ENCODE peak calls at places on chromosomes 6 and 20, in four cellular contexts. Q, H, W and A are unnamed samples.

GRCh38 chr6:69936674-69937363 is 70.5 kb downstream of the COL19A1 start:
- DNase-seq in Q (no peak), H (no peak), W (no peak), A (no peak)

GRCh38 chr6:169800668-169801395 is 49.4 kb downstream of the ERMARD start:
- DNase-seq in Q (peak), H (no peak), W (peak), A (peak)

GRCh38 chr20:2698912-2699311 is 6.3 kb downstream of the EBF4 start:
- DNase-seq in Q (no peak), H (no peak), W (no peak), A (peak)

GRCh38 chr6:107820571-107821261 is 3.4 kb downstream of the SCML4 start:
- DNase-seq in Q (no peak), H (no peak), W (no peak), A (no peak)

GRCh38 chr6:16121339-16121738 is 7.5 kb upstream of the MYLIP start:
- DNase-seq in Q (no peak), H (no peak), W (no peak), A (no peak)

GRCh38 chr6:108565893-108566292 is 5.2 kb downstream of the FOXO3 start:
- DNase-seq in Q (no peak), H (no peak), W (no peak), A (no peak)

GRCh38 chr6:35725721-35726438 is 11.0 kb upstream of the ARMC12 start:
- DNase-seq in Q (no peak), H (peak), W (no peak), A (no peak)

GRCh38 chr20:13736792-13737191 is 47.9 kb downstream of the ESF1 start:
- DNase-seq in Q (no peak), H (no peak), W (no peak), A (peak)

GRCh38 chr6:145783796-145784195 is 30.8 kb downstream of the FBXO30 start:
- DNase-seq in Q (no peak), H (no peak), W (no peak), A (no peak)

GRCh38 chr20:37327748-37328147 is 18.2 kb upstream of the SRC start:
- DNase-seq in Q (no peak), H (peak), W (no peak), A (no peak)

GRCh38 chr6:122722746-122723145 is 56.8 kb upstream of the FABP7 start:
- DNase-seq in Q (no peak), H (no peak), W (no peak), A (no peak)

GRCh38 chr20:41138217-41138526 is 829 bp downstream of the PLCG1 start:
- DNase-seq in Q (no peak), H (no peak), W (no peak), A (no peak)

GRCh38 chr6:28789553-28790083 is 134.2 kb downstream of the TRIM27 start:
- DNase-seq in Q (peak), H (no peak), W (peak), A (peak)

GRCh38 chr6:135182993-135183531 is 2.0 kb downstream of the MYB start:
- DNase-seq in Q (no peak), H (no peak), W (no peak), A (no peak)

GRCh38 chr20:31706607-31707257 is 15.9 kb downstream of the BCL2L1 start:
- DNase-seq in Q (no peak), H (no peak), W (no peak), A (no peak)
- H3K27ac ChIP-seq in Q (peak), H (peak), W (peak), A (no peak)

GRCh38 chr6:123829302-123829953 is 25.8 kb downstream of the NKAIN2 start:
- DNase-seq in Q (no peak), H (no peak), W (peak), A (no peak)
- H3K27ac ChIP-seq in Q (no peak), H (no peak), W (peak), A (no peak)

DNA sequence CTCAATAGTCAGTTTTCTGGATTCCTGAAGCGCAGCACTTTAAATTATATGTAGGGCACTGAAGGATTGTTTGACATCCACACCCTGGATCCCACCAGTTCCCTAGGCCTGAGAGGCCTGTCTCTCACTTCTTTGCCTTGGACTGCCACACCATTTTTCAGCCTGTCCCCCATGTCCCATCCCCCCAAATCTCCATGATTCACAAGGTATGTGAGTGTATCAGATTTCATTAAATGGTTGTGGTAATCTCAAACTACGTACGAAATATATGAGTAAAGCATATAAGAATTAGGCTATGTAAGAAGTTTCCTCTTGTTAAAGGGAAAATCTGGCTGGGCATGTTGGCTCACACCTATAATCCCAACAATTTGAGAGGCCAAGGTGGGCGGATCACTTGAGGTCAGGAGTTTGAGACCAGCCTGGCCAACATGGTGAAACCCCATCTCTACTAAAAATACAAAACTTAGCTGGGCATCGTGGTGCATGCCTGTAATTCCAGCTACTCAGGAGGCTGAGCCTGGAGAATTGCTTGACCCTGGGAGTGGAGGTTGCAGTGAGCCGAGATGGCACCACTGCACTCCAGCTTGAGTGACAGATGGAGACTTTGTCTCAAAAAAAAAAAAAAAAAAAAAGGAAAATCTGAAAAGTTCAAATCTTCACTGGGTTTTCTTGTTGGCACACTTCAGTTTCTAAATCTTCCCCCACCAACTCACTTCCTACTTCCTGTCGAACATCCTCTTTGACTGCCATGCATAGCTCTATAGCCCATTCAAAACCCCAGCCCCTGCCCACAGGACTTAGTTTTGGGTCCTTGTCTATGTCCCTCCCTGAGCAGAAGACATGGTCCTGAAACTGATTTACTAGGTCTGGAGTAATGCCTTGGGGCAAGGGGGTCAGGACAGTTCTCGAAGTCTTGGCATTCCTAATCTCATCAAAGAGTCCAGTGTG is 97.3 kb upstream of the SHLD1 start:
- DNase-seq in Q (no peak), H (no peak), W (peak), A (no peak)
- H3K27ac ChIP-seq in Q (no peak), H (no peak), W (peak), A (no peak)

GRCh38 chr6:142302427-142303190 is 802 bp downstream of the ADGRG6 start:
- DNase-seq in Q (peak), H (no peak), W (peak), A (no peak)
- H3K27ac ChIP-seq in Q (peak), H (no peak), W (peak), A (no peak)

GRCh38 chr6:41693281-41693838 is 42.0 kb downstream of the TFEB start:
- DNase-seq in Q (no peak), H (no peak), W (no peak), A (no peak)

GRCh38 chr6:41692735-41693134 is 42.7 kb downstream of the TFEB start:
- DNase-seq in Q (no peak), H (no peak), W (no peak), A (no peak)

GRCh38 chr6:41690541-41691330 is 44.7 kb downstream of the TFEB start:
- DNase-seq in Q (no peak), H (no peak), W (no peak), A (no peak)

GRCh38 chr6:41692080-41692675 is 43.2 kb downstream of the TFEB start:
- DNase-seq in Q (no peak), H (no peak), W (no peak), A (no peak)

DNA sequence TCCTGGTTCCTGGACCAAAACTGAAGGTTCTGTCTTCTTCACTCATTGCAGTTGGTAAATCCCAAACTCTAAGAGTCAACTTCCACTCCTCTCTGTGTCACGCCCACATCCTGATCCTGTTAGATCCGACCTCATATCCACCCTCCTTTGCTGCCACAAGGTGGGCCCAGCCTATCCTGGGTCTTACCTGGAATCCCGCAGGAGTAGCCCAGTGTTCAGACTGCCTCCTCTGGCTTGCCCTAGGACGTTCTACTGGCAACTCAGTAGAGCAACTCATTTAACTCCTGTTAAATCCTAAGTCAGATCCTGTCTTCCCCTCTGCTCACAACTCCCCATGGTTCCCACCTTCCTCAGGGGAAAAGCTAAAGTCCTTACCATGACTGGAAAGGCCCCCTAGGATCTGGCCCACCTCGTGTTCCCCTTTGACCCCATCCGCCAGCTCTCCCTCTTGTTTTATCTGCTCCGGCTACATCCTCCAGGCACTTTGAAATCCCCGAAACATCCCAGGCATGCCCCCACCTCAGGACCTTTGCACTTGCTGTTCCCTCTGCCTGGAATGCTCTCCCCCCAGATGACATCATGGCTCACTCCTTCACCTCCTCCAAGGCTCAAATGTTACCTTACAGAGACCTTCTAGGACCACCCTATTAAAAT is 43.9 kb downstream of the TFEB start:
- DNase-seq in Q (no peak), H (no peak), W (no peak), A (no peak)
- H3K27ac ChIP-seq in Q (no peak), H (no peak), W (no peak), A (no peak)

GRCh38 chr6:1972961-1973360 is 272.4 kb downstream of the GMDS start:
- DNase-seq in Q (no peak), H (no peak), W (no peak), A (no peak)
- H3K27ac ChIP-seq in Q (no peak), H (no peak), W (no peak), A (no peak)

DNA sequence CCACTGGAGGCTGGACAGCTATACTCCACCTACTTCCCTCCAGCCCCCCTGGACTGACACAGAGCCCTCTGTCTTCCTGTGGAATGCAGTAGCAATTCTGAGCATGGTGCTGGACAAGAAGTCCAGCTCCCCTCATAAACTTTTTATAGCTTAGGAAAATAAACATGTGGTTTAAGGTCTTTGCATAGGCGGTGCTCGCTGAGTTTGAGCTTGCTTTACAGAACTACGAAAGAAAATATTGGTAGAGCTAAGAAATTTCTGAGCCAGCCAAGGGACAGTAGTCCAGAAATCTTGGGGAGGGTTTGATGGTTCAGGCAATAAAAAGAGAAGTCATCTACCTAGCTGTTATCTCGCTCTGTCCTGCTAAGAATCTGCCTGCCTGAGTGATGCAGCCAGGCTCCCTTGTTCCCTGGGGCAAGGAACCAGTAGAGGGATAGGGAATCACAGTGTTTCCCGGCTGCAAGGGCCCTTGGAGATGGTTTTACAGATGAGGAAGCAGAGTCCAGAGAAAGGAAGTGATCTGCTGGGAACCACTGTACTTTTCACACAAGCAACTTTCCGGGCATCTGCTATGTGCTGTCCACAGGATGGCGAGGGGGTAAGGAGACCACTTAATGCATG is 343.4 kb downstream of the CDC5L start:
- DNase-seq in Q (no peak), H (no peak), W (no peak), A (peak)
- H3K27ac ChIP-seq in Q (no peak), H (no peak), W (no peak), A (no peak)